ENCODE peak calls at places on chromosomes 11 and 22, in six cellular contexts. I, E, H, F, V and C are unnamed samples.

GRCh38 chr11:1336836-1337646 is 27.6 kb upstream of the TOLLIP start:
- DNase-seq in F (no peak), I (peak), H (no peak), E (no peak), V (peak), C (no peak)

GRCh38 chr22:17990167-17990566 is 34.2 kb downstream of the MICAL3 start:
- DNase-seq in F (peak), H (no peak), I (no peak), V (no peak), E (no peak), C (no peak)

GRCh38 chr11:3984896-3985295 is 109.7 kb upstream of the RRM1 start:
- DNase-seq in I (no peak), E (no peak), F (peak), H (peak), V (no peak), C (no peak)

GRCh38 chr11:84384637-84385227 is 1098.6 kb upstream of the CCDC90B start:
- DNase-seq in V (no peak), H (peak), F (peak), I (peak), E (peak), C (peak)

GRCh38 chr11:10302744-10303557 is 1.9 kb upstream of the ADM start:
- DNase-seq in E (no peak), V (peak), I (peak), H (peak), F (peak), C (peak)

GRCh38 chr11:120686516-120686915 is 175.0 kb downstream of the GRIK4 start:
- DNase-seq in I (no peak), V (no peak), F (no peak), H (no peak), E (no peak), C (no peak)

GRCh38 chr11:30914143-30914762 is 328.1 kb upstream of the MPPED2 start:
- DNase-seq in E (peak), V (no peak), H (peak), F (peak), I (no peak), C (peak)

GRCh38 chr11:104337273-104337672 is 173.3 kb upstream of the PDGFD start:
- DNase-seq in I (no peak), H (no peak), V (no peak), F (peak), E (no peak), C (no peak)

GRCh38 chr11:74846770-74847169 is 98.1 kb downstream of the RNF169 start:
- DNase-seq in E (no peak), I (no peak), V (no peak), H (peak), F (no peak), C (no peak)

GRCh38 chr11:11980200-11980599 is 28.2 kb downstream of the DKK3 start:
- DNase-seq in H (no peak), E (no peak), I (no peak), V (no peak), F (no peak), C (no peak)
- H3K27ac ChIP-seq in H (peak), E (peak), I (peak), V (peak), F (peak), C (peak)

DNA sequence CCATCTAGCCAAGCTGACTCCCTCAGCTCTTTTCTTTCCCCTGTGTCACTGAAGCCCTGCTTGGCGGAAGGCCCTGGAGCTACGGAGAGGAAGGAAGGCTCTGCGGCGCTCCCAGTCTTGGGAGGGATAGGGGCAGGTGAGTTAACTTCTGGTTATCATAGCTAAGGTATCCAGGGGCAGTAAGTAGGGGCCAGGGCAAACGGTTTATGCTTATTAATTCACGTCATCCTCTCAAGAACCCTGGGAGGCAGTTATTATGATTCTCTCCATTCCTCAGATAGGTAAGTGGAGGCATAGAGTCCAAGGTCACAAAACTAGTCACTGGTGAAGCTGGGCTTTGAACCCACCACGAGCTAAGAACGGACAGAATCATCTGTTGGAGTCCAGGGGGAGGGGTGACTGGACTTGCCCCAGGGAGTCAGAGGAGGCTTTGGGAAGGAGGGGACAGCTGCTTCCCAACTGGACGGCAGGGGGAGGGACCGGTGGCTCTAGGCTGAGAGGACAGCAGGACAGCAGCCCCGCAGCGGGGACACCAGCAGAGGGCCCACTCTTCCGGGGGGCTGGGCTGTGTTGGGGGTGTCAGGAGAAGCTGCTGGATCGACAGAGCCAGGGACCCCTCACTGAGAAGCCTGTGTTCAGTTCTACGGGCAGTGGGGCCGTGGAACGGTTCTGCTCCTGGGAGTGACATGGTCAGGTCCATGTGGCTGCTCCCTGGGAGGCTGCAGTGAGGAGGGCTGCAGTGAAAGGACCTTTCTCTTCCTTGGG is 3.5 kb downstream of the BAIAP2L2 start:
- DNase-seq in V (no peak), H (no peak), E (no peak), F (no peak), I (no peak), C (no peak)
- H3K27ac ChIP-seq in V (no peak), H (no peak), E (no peak), F (no peak), I (no peak), C (no peak)

DNA sequence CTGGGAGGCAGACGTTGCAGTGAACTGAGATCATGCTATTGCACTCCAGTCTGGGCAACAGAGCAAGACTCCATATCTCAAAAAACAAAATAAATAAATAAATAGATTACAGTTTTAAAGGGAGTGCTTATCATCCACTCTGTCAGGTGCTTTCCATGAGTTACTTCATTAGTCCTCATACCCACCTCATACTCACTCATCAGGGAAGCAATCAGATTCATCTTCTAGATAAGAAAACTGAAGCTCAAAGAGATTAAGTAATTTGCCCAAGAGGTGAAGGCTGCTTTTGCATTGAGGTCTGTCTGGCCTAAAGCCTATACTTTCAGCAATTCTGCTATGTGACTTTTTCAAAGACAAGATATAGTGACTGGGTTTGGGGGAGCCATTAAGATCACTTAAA is 101.0 kb downstream of the RASSF10 start:
- DNase-seq in F (no peak), H (no peak), I (no peak), E (no peak), V (no peak), C (no peak)
- H3K27ac ChIP-seq in F (no peak), H (no peak), I (no peak), E (no peak), V (no peak), C (no peak)

GRCh38 chr11:128692750-128693578 is 908 bp upstream of the FLI1 start:
- DNase-seq in E (no peak), H (no peak), V (peak), I (no peak), F (peak), C (no peak)
- H3K27ac ChIP-seq in E (peak), H (peak), V (peak), I (peak), F (peak), C (peak)

GRCh38 chr22:49954354-49954753 is 6.2 kb upstream of the PIM3 start:
- DNase-seq in E (no peak), I (no peak), H (no peak), V (no peak), F (no peak), C (no peak)

GRCh38 chr22:49953680-49954344 is 6.8 kb upstream of the PIM3 start:
- DNase-seq in E (no peak), V (no peak), H (no peak), F (no peak), I (no peak), C (no peak)

GRCh38 chr22:49951678-49951985 is 8.9 kb upstream of the PIM3 start:
- DNase-seq in F (no peak), H (no peak), V (no peak), E (no peak), I (no peak), C (no peak)

GRCh38 chr22:49951986-49952896 is 8.3 kb upstream of the PIM3 start:
- DNase-seq in H (peak), F (peak), V (no peak), E (peak), I (no peak), C (no peak)

GRCh38 chr22:49953027-49953679 is 7.4 kb upstream of the PIM3 start:
- DNase-seq in H (no peak), I (no peak), V (no peak), E (no peak), F (no peak), C (no peak)
- H3K27ac ChIP-seq in H (no peak), I (peak), V (peak), E (peak), F (peak), C (no peak)

GRCh38 chr22:23215294-23216204 is 35.2 kb downstream of the BCR start:
- DNase-seq in V (no peak), E (no peak), I (peak), F (peak), H (peak), C (no peak)

GRCh38 chr22:23218867-23219251 is 38.5 kb downstream of the BCR start:
- DNase-seq in V (no peak), I (peak), F (peak), E (no peak), H (peak), C (no peak)

GRCh38 chr22:23216331-23217170 is 36.2 kb downstream of the BCR start:
- DNase-seq in V (no peak), E (no peak), F (no peak), I (no peak), H (no peak), C (no peak)

GRCh38 chr22:23218053-23218866 is 38.0 kb downstream of the BCR start:
- DNase-seq in F (no peak), V (no peak), E (no peak), H (no peak), I (no peak), C (no peak)

DNA sequence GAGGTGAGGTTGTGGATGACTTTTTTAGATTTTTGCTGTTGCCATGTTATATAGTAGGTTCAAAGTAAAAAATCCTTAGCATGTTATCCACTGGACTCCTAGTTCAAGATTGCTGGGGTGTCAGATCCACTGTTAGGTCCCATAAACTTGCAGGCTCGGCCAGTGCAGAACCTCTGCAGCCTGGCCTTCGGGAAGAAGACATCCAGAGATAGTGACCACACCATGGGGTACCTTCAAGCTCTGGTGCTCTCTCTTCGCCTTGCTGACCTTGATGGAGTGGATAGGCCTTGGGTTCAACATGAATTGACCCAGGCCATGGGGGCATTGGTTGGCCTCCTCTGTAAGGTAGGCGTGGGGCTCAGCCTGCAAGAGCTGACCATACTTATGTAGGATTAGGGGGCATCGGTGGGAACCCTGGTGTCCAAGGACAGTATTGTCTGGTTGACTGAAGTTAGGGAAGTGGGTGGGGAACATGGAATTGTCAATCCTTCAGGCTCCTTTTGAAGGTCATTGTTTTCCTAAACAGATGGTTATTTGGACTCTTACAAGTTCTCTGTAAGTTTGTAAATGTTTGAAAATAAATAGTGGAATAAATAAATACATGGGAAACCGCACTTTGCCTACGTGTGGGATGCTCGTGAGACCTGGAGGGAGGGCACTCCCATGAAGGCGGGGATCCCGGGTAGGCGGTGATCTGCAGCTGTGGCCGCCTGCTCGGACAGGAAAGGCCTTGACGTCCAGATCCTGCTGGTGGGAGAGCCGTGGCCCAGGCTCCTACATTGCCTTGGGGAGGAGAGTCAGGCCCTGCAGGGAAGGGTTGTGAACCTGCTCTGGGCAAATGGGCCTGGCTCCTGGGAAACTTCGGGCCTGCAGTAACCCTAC is 37.1 kb downstream of the BCR start:
- DNase-seq in V (no peak), H (peak), F (no peak), I (no peak), E (no peak), C (peak)
- H3K27ac ChIP-seq in V (peak), H (peak), F (no peak), I (peak), E (no peak), C (peak)

GRCh38 chr22:27504360-27504759 is 297.2 kb downstream of the MN1 start:
- DNase-seq in E (no peak), F (no peak), I (no peak), H (no peak), V (no peak), C (no peak)

GRCh38 chr22:27499121-27499520 is 302.4 kb downstream of the MN1 start:
- DNase-seq in H (peak), E (no peak), F (peak), I (no peak), V (no peak), C (no peak)

GRCh38 chr22:27501191-27501936 is 300.2 kb downstream of the MN1 start:
- DNase-seq in V (no peak), H (no peak), I (no peak), E (no peak), F (no peak), C (no peak)

GRCh38 chr22:27504854-27505253 is 296.7 kb downstream of the MN1 start:
- DNase-seq in I (no peak), H (no peak), V (no peak), F (no peak), E (no peak), C (no peak)

GRCh38 chr22:27502327-27502726 is 299.2 kb downstream of the MN1 start:
- DNase-seq in V (no peak), F (no peak), E (no peak), H (no peak), I (no peak), C (no peak)
- H3K27ac ChIP-seq in V (no peak), F (no peak), E (no peak), H (no peak), I (no peak), C (no peak)